ENCODE peak calls at places on chromosomes 3 and 15, in five cellular contexts. P is cardiac muscle cell, C is vagina, O is psoas muscle, L is right atrium auricular region. J is an unnamed sample.

GRCh38 chr15:74613953-74614743 is 1.5 kb upstream of the CLK3 start:
- DNase-seq in P (no peak), C (no peak), O (no peak), L (no peak), J (no peak)

GRCh38 chr3:156396851-156397250 is 158.1 kb downstream of the SSR3 start:
- DNase-seq in P (no peak), C (no peak), O (no peak), L (no peak), J (no peak)

GRCh38 chr3:48130321-48130881 is 57.8 kb downstream of the CDC25A start:
- DNase-seq in P (no peak), C (no peak), O (peak), L (peak), J (peak)

GRCh38 chr15:57509121-57509520 is 82.6 kb upstream of the MYZAP start:
- DNase-seq in P (no peak), C (no peak), O (no peak), L (no peak), J (no peak)

GRCh38 chr3:81869380-81869779 is 107.9 kb upstream of the GBE1 start:
- DNase-seq in P (no peak), C (no peak), O (no peak), L (no peak), J (no peak)

GRCh38 chr3:42511196-42511595 is 8.8 kb downstream of the VIPR1 start:
- DNase-seq in P (no peak), C (no peak), O (no peak), L (no peak), J (no peak)

GRCh38 chr3:190886945-190887344 is 24.5 kb upstream of the GMNC start:
- DNase-seq in P (no peak), C (no peak), O (no peak), L (no peak), J (no peak)

GRCh38 chr3:165919284-165919683 is 82.1 kb upstream of the BCHE start:
- DNase-seq in P (no peak), C (no peak), O (no peak), L (no peak), J (no peak)

GRCh38 chr3:106820726-106821362 is 556.4 kb upstream of the CCDC54 start:
- DNase-seq in P (no peak), C (no peak), O (no peak), L (no peak), J (no peak)

GRCh38 chr3:43190682-43191081 is 84.8 kb upstream of the POMGNT2 start:
- DNase-seq in P (no peak), C (no peak), O (no peak), L (no peak), J (no peak)

GRCh38 chr15:83053151-83053550 is 13.9 kb downstream of the BTBD1 start:
- DNase-seq in P (no peak), C (no peak), O (no peak), L (no peak), J (no peak)

GRCh38 chr15:93071469-93071891 is 17.5 kb downstream of the RGMA start:
- DNase-seq in P (peak), C (no peak), O (no peak), L (no peak), J (no peak)

GRCh38 chr3:53902711-53903110 is 11.1 kb upstream of the SELENOK start:
- DNase-seq in P (no peak), C (no peak), O (no peak), L (no peak), J (no peak)

GRCh38 chr15:22968356-22968755 is 11.8 kb downstream of the CYFIP1 start:
- DNase-seq in P (no peak), C (no peak), O (no peak), L (no peak), J (no peak)

GRCh38 chr15:47688573-47689086 is 28.7 kb upstream of the SEMA6D start:
- DNase-seq in P (no peak), C (no peak), O (no peak), L (no peak), J (no peak)

GRCh38 chr3:49718419-49719213 is 868 bp downstream of the AMIGO3 start:
- DNase-seq in P (peak), C (peak), O (no peak), L (no peak), J (peak)

GRCh38 chr3:170953736-170954135 is 45.3 kb upstream of the EIF5A2 start:
- DNase-seq in P (no peak), C (no peak), O (no peak), L (no peak), J (no peak)

GRCh38 chr3:61169621-61170251 is 81.5 kb downstream of the FHIT start:
- DNase-seq in P (no peak), C (no peak), O (no peak), L (no peak), J (no peak)

GRCh38 chr15:61974759-61975158 is 85.5 kb downstream of the VPS13C start:
- DNase-seq in P (no peak), C (no peak), O (no peak), L (no peak), J (no peak)

GRCh38 chr15:32718082-32718821 is 448 bp downstream of the GREM1 start:
- DNase-seq in P (peak), C (no peak), O (no peak), L (no peak), J (no peak)

GRCh38 chr3:55364426-55364825 is 122.7 kb downstream of the WNT5A start:
- DNase-seq in P (no peak), C (no peak), O (no peak), L (no peak), J (no peak)

GRCh38 chr15:48862705-48863104 is 15.2 kb upstream of the EID1 start:
- DNase-seq in P (no peak), C (no peak), O (no peak), L (no peak), J (no peak)

GRCh38 chr15:99168601-99169580 is 64.0 kb downstream of the SYNM start:
- DNase-seq in P (no peak), C (peak), O (no peak), L (no peak), J (no peak)

GRCh38 chr15:96388673-96389072 is 58.2 kb downstream of the NR2F2 start:
- DNase-seq in P (no peak), C (no peak), O (no peak), L (no peak), J (no peak)

GRCh38 chr3:42539871-42540714 is 37.6 kb downstream of the VIPR1 start:
- DNase-seq in P (peak), C (no peak), O (no peak), L (no peak), J (no peak)

GRCh38 chr3:170058127-170058526 is 20.3 kb downstream of the GPR160 start:
- DNase-seq in P (no peak), C (no peak), O (no peak), L (no peak), J (no peak)

GRCh38 chr15:79418693-79419279 is 13.3 kb upstream of the MINAR1 start:
- DNase-seq in P (no peak), C (no peak), O (no peak), L (no peak), J (no peak)

GRCh38 chr15:52790166-52790708 is at the start of gene ONECUT1:
- DNase-seq in P (peak), C (no peak), O (peak), L (no peak), J (no peak)

GRCh38 chr3:41026394-41027177 is 172.7 kb upstream of the CTNNB1 start:
- DNase-seq in P (peak), C (no peak), O (peak), L (peak), J (no peak)

GRCh38 chr3:18079739-18080138 is 337.3 kb upstream of the TBC1D5 start:
- DNase-seq in P (no peak), C (no peak), O (no peak), L (no peak), J (no peak)

GRCh38 chr3:49673131-49673714 is 928 bp upstream of the APEH start:
- DNase-seq in P (peak), C (no peak), O (no peak), L (no peak), J (no peak)

GRCh38 chr3:178076718-178077117 is 459.5 kb upstream of the KCNMB2 start:
- DNase-seq in P (no peak), C (no peak), O (no peak), L (no peak), J (no peak)

GRCh38 chr3:186369217-186369616 is 7.2 kb upstream of the DGKG start:
- DNase-seq in P (no peak), C (no peak), O (no peak), L (no peak), J (no peak)

GRCh38 chr3:89762360-89762759 is 654.9 kb downstream of the EPHA3 start:
- DNase-seq in P (no peak), C (no peak), O (no peak), L (no peak), J (no peak)

GRCh38 chr3:99534951-99535704 is 103.3 kb upstream of the COL8A1 start:
- DNase-seq in P (peak), C (no peak), O (no peak), L (no peak), J (no peak)

GRCh38 chr3:174168538-174169254 is 690.4 kb upstream of the NAALADL2 start:
- DNase-seq in P (no peak), C (no peak), O (no peak), L (no peak), J (no peak)

GRCh38 chr3:174169736-174170135 is 689.4 kb upstream of the NAALADL2 start:
- DNase-seq in P (no peak), C (no peak), O (no peak), L (no peak), J (no peak)

GRCh38 chr3:174168026-174168425 is 691.1 kb upstream of the NAALADL2 start:
- DNase-seq in P (no peak), C (no peak), O (no peak), L (no peak), J (no peak)

DNA sequence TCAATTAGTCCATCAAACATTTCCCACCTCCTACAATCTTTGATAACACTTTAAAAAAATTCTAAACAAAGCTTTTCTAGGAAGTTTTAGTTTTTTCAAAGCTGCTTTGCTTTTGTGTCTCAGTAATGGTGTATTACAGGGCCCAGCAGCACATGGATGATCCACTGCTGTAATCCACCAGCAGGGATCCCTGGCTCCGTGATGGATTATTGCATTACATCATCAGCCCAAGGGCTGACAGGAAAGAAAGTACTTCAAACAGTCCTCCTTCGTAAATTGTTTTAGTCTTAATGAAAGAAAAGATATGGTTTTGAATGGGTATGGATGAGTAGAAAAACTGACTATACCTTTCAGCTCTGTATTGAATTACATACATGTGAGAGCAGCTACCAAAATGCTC is 688.9 kb upstream of the NAALADL2 start:
- DNase-seq in P (no peak), C (no peak), O (no peak), L (no peak), J (no peak)
- TF ChIP-seq CTCF in P (no peak), C (no peak), O (no peak), L (no peak), J (no peak)

GRCh38 chr3:160748226-160748625 is 7.8 kb upstream of the PPM1L start:
- DNase-seq in P (peak), C (no peak), O (no peak), L (no peak), J (no peak)
- H3K27ac ChIP-seq in P (no peak), C (no peak), O (no peak), L (no peak), J (no peak)

GRCh38 chr3:173402656-173403055 is 5.1 kb downstream of the NLGN1 start:
- DNase-seq in P (no peak), C (no peak), O (no peak), L (no peak), J (no peak)
- H3K4me3 ChIP-seq in P (no peak), C (no peak), O (no peak), L (no peak), J (no peak)

GRCh38 chr3:9792405-9793160 is at the start of the genes ARPC4 and TADA3:
- DNase-seq in P (peak), C (no peak), O (peak), L (peak), J (peak)
- TF ChIP-seq CTCF in P (no peak), C (no peak), O (no peak), L (no peak), J (no peak)

DNA sequence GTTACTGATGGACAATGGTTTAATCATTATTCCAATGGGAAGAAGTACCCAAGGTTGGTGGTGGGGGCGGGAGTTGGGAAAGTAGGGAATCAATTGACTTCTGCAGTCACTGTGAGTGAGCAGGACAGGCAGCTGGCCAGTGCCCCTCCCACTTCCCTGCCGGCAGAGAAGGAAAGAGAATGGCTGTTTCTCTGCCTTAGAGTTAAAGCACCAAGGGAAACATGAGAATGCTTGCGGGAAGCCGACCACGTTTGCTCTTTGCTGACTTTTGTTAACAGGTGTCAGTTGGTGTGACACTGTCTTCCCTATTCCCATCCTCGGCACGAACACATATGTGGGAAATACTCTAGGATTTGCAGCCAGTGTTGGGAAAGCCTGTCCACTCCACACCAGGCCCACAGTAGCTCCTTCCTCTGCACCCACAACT is 33.5 kb upstream of the MFSD1 start:
- DNase-seq in P (peak), C (no peak), O (peak), L (peak), J (no peak)
- H3K27ac ChIP-seq in P (no peak), C (peak), O (peak), L (peak), J (peak)

DNA sequence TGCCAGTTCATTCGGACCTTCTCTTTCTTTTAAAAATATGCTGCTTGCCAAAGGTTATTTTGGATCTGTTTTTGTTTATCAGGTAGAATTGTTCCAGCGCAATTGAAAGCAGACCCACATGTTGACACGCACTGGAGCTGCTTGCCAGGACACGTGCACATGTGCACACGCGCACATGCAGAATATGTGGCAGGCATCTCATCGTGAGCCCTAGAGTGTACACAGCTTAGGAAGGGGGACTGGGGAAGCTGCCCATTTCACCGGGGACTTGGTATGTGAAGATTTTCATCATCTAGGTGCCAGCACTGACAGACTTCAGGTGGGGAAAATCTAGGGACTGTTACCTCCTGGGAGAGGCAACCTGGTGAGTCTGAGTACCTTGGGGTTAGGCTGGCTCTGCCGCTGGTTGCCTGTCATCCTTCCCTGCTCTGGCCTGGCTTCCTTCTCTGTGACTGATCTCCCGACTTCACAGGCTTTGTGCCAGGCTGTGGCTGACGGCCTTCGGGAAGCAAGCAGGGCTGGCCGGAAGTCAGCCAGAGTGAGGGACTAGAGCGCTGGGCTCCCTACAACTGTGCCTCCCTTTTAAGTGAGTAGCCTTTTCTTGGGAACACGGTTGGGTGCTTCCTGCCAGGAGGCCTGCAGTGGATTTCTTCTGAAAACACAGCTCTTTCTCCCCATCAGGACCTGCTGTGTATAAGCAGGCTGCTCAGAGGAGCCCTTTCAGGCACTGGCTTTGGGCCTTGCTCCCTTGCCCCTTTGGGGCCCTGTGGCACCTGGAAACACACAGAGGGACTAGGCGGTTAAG is 129.3 kb downstream of the EEFSEC start:
- DNase-seq in P (no peak), C (peak), O (peak), L (peak), J (peak)
- H3K4me3 ChIP-seq in P (no peak), C (no peak), O (no peak), L (no peak), J (no peak)

J was measured in coronary artery.